ENCODE peak calls at places on chromosome 17, in nine cellular contexts. S, X, G, N, A, W, T, M and P are unnamed samples.

GRCh38 chr17:40458001-40458791 is 14.9 kb downstream of the IGFBP4 start:
- DNase-seq in A (no peak), S (peak), N (no peak), T (no peak), W (peak), M (no peak), G (no peak), X (peak), P (peak)

GRCh38 chr17:67718325-67718941 is 697 bp downstream of the NOL11 start:
- DNase-seq in G (peak), M (peak), T (no peak), X (no peak), S (peak), A (no peak), W (peak), N (no peak), P (no peak)

GRCh38 chr17:50682938-50683337 is 24.8 kb downstream of the ANKRD40 start:
- DNase-seq in S (no peak), N (peak), X (no peak), W (no peak), T (no peak), M (no peak), A (no peak), G (no peak), P (no peak)

GRCh38 chr17:66178642-66179041 is 13.3 kb downstream of the CEP112 start:
- DNase-seq in S (no peak), A (no peak), N (no peak), W (no peak), G (no peak), M (no peak), T (no peak), X (no peak), P (no peak)

GRCh38 chr17:31842416-31843381 is 16.3 kb downstream of the COPRS start:
- DNase-seq in W (peak), N (peak), G (peak), X (peak), T (peak), S (peak), M (peak), A (peak), P (no peak)

GRCh38 chr17:4895676-4896331 is 3.5 kb upstream of the C17orf107 start:
- DNase-seq in W (no peak), A (no peak), N (no peak), G (no peak), X (no peak), S (no peak), T (no peak), M (no peak), P (no peak)

GRCh38 chr17:14203392-14203791 is 33.3 kb downstream of the CDRT15 start:
- DNase-seq in A (no peak), M (peak), N (no peak), X (no peak), W (peak), T (no peak), S (peak), G (no peak), P (no peak)

GRCh38 chr17:34542700-34543336 is 36.6 kb upstream of the TMEM132E start:
- DNase-seq in G (peak), N (no peak), X (no peak), A (peak), S (peak), W (peak), T (no peak), M (peak), P (no peak)

GRCh38 chr17:65662166-65662565 is 100.7 kb upstream of the AXIN2 start:
- DNase-seq in G (no peak), W (peak), T (peak), S (peak), M (no peak), X (no peak), A (no peak), N (no peak), P (no peak)

GRCh38 chr17:55760643-55761355 is 9.9 kb downstream of the PCTP start:
- DNase-seq in T (no peak), G (no peak), S (peak), X (no peak), A (peak), M (no peak), W (no peak), N (no peak), P (no peak)

GRCh38 chr17:9568957-9569588 is 6.5 kb downstream of the STX8 start:
- DNase-seq in X (no peak), N (no peak), W (no peak), M (no peak), G (no peak), S (no peak), A (no peak), T (no peak), P (no peak)

GRCh38 chr17:14101976-14102375 is 32.7 kb downstream of the COX10 start:
- DNase-seq in A (peak), X (no peak), T (no peak), M (no peak), S (no peak), N (no peak), W (no peak), G (no peak), P (no peak)

GRCh38 chr17:40121886-40122465 is at the start of gene MSL1:
- DNase-seq in N (peak), X (no peak), S (peak), G (peak), M (peak), A (peak), T (no peak), W (peak), P (no peak)

GRCh38 chr17:67376509-67376891 is 581 bp upstream of the PITPNC1 start:
- DNase-seq in M (peak), G (peak), S (peak), T (no peak), N (no peak), X (no peak), A (no peak), W (peak), P (no peak)

GRCh38 chr17:80849119-80849518 is 142.5 kb upstream of the CHMP6 start:
- DNase-seq in G (no peak), T (no peak), S (no peak), A (no peak), M (no peak), N (no peak), W (no peak), X (no peak), P (no peak)

GRCh38 chr17:16980813-16981731 is 9.2 kb upstream of the TNFRSF13B start:
- DNase-seq in X (no peak), T (no peak), W (no peak), A (no peak), N (no peak), S (no peak), G (peak), M (no peak), P (no peak)

GRCh38 chr17:41131979-41132378 is 8.0 kb upstream of the KRTAP4-12 start:
- DNase-seq in W (peak), T (no peak), G (no peak), S (no peak), M (no peak), N (no peak), X (no peak), A (no peak), P (peak)

GRCh38 chr17:63841350-63842172 is 924 bp downstream of the SMARCD2 start:
- DNase-seq in N (peak), X (no peak), T (no peak), A (peak), M (peak), W (peak), S (peak), G (peak), P (no peak)

GRCh38 chr17:21301593-21302550 is 17.4 kb downstream of the MAP2K3 start:
- DNase-seq in X (no peak), G (no peak), N (peak), A (no peak), M (no peak), S (no peak), T (no peak), W (no peak), P (no peak)

GRCh38 chr17:42266918-42267766 is 9.0 kb downstream of the STAT5B start:
- DNase-seq in T (peak), N (no peak), G (no peak), S (peak), X (peak), M (peak), W (peak), A (no peak), P (no peak)

GRCh38 chr17:8018436-8018835 is 16.0 kb downstream of the GUCY2D start:
- DNase-seq in M (no peak), W (no peak), T (no peak), G (no peak), S (no peak), X (no peak), N (no peak), A (no peak), P (no peak)

GRCh38 chr17:1498869-1499268 is 6.4 kb upstream of the MYO1C start:
- DNase-seq in X (peak), T (no peak), S (peak), A (no peak), G (no peak), M (no peak), W (peak), N (no peak), P (no peak)

GRCh38 chr17:78185981-78186688 is 717 bp downstream of the TK1 start:
- DNase-seq in W (no peak), X (no peak), A (no peak), S (peak), G (peak), M (no peak), T (no peak), N (peak), P (no peak)

DNA sequence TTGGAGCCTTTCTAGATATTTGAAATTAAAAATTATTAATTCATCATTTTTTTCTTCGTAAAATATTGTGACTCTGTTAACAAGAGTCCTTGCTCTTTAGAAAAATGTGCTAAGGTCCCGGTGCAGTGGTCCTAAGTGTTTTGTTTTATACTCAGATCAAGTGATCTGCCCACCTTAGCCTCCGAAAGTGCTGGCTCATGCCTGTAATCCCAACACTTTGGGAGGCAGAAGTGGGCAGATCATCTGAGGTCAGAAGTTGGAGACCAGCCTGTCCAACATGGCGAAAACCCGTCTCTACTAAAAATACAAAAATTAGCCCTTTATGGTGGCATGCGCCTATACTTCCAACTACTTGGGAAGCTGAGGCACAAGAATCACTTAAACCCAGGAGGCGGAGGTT is 82.6 kb upstream of the LGALS9 start:
- DNase-seq in S (no peak), N (no peak), G (no peak), T (no peak), W (no peak), X (no peak), A (no peak), M (no peak), P (no peak)
- H3K4me3 ChIP-seq in S (no peak), N (no peak), G (no peak), T (no peak), W (no peak), X (no peak), A (no peak), M (no peak), P (no peak)

GRCh38 chr17:73261952-73262675 is 434 bp upstream of the CPSF4L start:
- DNase-seq in G (peak), M (no peak), W (peak), T (no peak), S (no peak), A (no peak), X (no peak), N (no peak), P (no peak)

GRCh38 chr17:73265646-73266640 is 4.3 kb upstream of the CPSF4L start:
- DNase-seq in M (no peak), A (no peak), S (no peak), G (no peak), N (no peak), X (no peak), W (no peak), T (no peak), P (no peak)

GRCh38 chr17:73261617-73261951 is at the start of gene CPSF4L:
- DNase-seq in T (no peak), N (no peak), M (no peak), S (no peak), G (no peak), A (no peak), X (no peak), W (no peak), P (no peak)

GRCh38 chr17:73266796-73267195 is 5.1 kb upstream of the CPSF4L start:
- DNase-seq in W (no peak), T (no peak), M (no peak), N (no peak), S (no peak), G (no peak), A (no peak), X (no peak), P (no peak)

GRCh38 chr17:73262676-73263642 is 1.3 kb upstream of the CPSF4L start:
- DNase-seq in S (peak), X (no peak), A (no peak), M (no peak), N (no peak), T (no peak), W (no peak), G (no peak), P (no peak)
- H3K4me3 ChIP-seq in S (no peak), X (no peak), A (no peak), M (no peak), N (no peak), T (no peak), W (no peak), G (no peak), P (no peak)

GRCh38 chr17:76641501-76641900 is 2.1 kb downstream of the ST6GALNAC1 start:
- DNase-seq in X (no peak), W (peak), M (no peak), G (no peak), N (no peak), S (no peak), T (no peak), A (no peak), P (no peak)
- H3K4me3 ChIP-seq in X (no peak), W (no peak), M (no peak), G (peak), N (peak), S (no peak), T (no peak), A (no peak), P (no peak)

DNA sequence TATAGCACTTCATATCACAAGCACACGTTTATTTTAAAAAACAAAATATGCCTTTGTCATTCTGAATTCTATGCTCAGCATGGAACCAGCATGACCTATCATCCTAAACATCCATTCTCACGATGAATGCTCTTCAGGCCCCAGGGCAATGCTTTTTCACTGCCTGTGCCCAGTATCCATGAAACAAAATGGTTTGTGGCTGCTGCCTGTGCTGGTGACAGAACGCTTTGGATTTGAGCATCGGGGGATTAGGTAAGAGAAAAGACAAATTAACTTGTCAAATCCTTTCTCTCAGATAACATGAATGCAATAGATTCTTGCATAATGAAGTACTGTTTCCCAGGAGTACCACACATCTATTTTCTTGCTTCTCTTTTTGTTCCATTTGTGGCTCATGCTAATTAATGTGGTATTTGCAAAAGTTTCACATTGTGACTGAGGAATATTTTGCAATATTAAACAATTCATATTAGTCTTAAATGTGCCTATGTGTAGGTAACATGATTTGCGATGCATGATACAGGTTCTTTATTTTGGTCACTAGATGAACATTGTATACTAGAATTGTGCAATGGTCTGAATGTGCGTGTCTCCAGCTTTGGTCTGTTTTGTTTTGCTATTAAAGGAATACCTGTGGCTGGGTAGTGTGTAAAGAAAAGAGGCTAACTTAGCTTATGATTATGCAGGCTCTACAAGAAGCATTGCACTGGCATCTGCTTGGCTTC is 25.8 kb upstream of the SRSF1 start:
- DNase-seq in M (no peak), X (no peak), W (no peak), T (no peak), S (no peak), N (no peak), A (no peak), G (no peak), P (no peak)
- H3K4me3 ChIP-seq in M (no peak), X (no peak), W (no peak), T (no peak), S (no peak), N (no peak), A (no peak), G (no peak), P (no peak)

GRCh38 chr17:19646788-19647696 is 1.5 kb upstream of the ALDH3A2 start:
- DNase-seq in W (peak), T (no peak), N (no peak), G (no peak), X (no peak), S (peak), M (no peak), A (peak), P (no peak)
- H3K4me3 ChIP-seq in W (no peak), T (peak), N (peak), G (peak), X (no peak), S (no peak), M (no peak), A (no peak), P (no peak)

GRCh38 chr17:75665981-75666380 is 973 bp downstream of the RECQL5 start:
- DNase-seq in A (no peak), S (no peak), G (no peak), W (no peak), M (no peak), X (no peak), T (no peak), N (peak), P (no peak)
- H3K4me3 ChIP-seq in A (peak), S (peak), G (peak), W (peak), M (peak), X (peak), T (peak), N (peak), P (peak)

GRCh38 chr17:19631905-19632304 is 16.6 kb upstream of the ALDH3A2 start:
- DNase-seq in W (no peak), T (no peak), N (no peak), M (no peak), X (no peak), A (no peak), S (no peak), G (no peak), P (no peak)
- H3K4me3 ChIP-seq in W (no peak), T (no peak), N (no peak), M (no peak), X (no peak), A (no peak), S (no peak), G (no peak), P (no peak)

DNA sequence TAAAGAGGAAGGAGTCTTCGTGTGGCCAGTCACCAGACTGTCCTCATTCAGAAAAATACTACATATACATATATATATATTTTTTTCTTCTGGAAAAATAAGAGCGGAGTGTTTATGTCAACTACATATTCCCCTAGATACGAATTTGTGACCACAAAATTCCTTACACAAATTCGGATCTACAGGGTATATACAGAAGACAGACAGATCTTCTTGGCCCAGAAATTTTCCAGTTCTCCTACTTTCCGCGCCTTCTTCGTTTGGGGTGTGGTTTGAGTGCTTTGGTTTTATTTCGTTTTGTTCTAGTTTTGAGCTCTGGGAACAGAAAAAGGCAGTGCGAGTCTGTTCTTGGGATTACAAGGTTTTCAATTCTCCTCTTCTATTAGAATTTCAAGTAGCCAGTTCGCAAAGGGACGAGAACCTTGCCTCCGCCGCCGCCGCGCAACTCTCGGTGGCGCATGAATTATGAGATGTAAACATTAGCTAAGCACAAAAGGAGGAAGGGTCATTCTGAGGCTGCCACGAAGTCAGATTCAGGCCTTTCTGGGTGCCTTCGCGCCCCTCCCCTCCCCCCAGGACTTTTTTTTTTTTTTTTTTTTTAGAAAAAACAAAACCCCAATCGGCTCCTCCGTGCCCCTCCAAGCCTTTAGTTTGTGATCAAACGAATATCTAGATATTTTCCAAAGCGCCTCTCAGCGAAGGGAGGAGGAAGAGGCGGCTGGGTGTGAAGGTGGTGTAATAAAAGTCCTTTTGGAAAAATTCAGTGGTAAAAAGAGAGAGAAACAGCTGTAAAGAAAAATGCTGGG is 1.8 kb upstream of the HOXB4 start:
- DNase-seq in N (no peak), W (no peak), G (no peak), A (peak), X (no peak), T (no peak), M (no peak), S (no peak), P (no peak)
- H3K4me3 ChIP-seq in N (peak), W (no peak), G (peak), A (peak), X (peak), T (no peak), M (no peak), S (no peak), P (peak)

DNA sequence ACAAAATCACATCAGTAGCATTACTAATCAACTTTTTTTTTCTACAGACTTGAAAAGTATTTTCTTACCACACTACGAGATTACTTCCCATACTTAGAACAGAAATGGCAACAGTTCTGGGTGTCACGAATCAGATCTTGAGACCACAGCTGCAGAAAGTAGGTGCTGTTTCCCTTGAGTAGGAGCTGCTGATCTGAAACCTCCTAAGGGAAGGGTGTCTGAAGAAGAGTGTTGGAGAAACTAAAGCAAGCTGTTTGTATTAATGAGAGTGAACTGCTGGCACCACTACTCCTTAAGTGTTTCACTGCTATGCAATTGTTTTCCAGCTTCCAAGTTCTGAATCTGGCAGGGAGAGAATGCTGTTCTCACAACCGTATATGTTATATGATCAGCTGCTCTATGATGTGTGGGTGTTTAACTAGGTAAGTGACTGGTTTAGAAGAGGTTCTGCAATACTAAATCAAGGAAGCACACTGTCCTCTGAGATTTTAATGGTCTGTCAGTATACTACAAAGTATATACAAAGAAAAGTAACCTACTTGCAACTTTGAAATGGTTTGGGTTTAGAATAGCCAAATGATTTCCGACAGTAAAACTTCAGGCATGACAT is 3.3 kb downstream of the ZNF652 start:
- DNase-seq in N (no peak), G (no peak), W (peak), A (no peak), M (peak), S (peak), T (no peak), X (no peak), P (no peak)
- H3K4me3 ChIP-seq in N (no peak), G (no peak), W (no peak), A (no peak), M (peak), S (no peak), T (no peak), X (no peak), P (no peak)